ENCODE peak calls at places on chromosomes 11 and 22, in nine cellular contexts. E, Q, P, B, T, V, C, R and X are unnamed samples.

GRCh38 chr11:47672283-47672730 is 29.9 kb upstream of the MTCH2 start:
- DNase-seq in V (no peak), R (no peak), P (no peak), Q (peak), B (no peak), C (no peak), T (no peak), E (no peak), X (peak)

GRCh38 chr11:45362636-45363035 is 76.5 kb upstream of the SYT13 start:
- DNase-seq in R (no peak), E (no peak), T (no peak), P (no peak), V (no peak), C (no peak), Q (no peak), B (no peak), X (no peak)

GRCh38 chr22:26629988-26630761 is 8.4 kb downstream of the CRYBA4 start:
- DNase-seq in P (no peak), E (no peak), B (no peak), R (no peak), V (no peak), C (no peak), T (no peak), Q (no peak), X (no peak)

GRCh38 chr11:121112498-121113455 is 11.7 kb downstream of the TECTA start:
- DNase-seq in P (no peak), T (peak), Q (peak), C (peak), E (peak), V (peak), R (peak), B (peak), X (peak)

GRCh38 chr11:9726313-9727022 is 62.6 kb downstream of the SWAP70 start:
- DNase-seq in P (no peak), R (no peak), C (no peak), T (peak), E (no peak), B (no peak), Q (peak), V (no peak), X (peak)

GRCh38 chr11:44760917-44761545 is 34.3 kb downstream of the TSPAN18 start:
- DNase-seq in C (no peak), T (no peak), B (no peak), E (no peak), R (no peak), P (peak), Q (peak), V (no peak), X (peak)

GRCh38 chr11:21820176-21820575 is 372.7 kb upstream of the ANO5 start:
- DNase-seq in R (no peak), V (no peak), Q (no peak), P (no peak), E (no peak), C (no peak), B (no peak), T (no peak), X (no peak)

GRCh38 chr11:2510626-2511402 is 66.0 kb downstream of the KCNQ1 start:
- DNase-seq in E (no peak), T (no peak), R (no peak), Q (no peak), V (no peak), B (peak), C (no peak), P (peak), X (no peak)

GRCh38 chr11:14445542-14446530 is 53.8 kb downstream of the COPB1 start:
- DNase-seq in Q (peak), V (no peak), C (no peak), E (no peak), R (no peak), P (no peak), T (no peak), B (no peak), X (peak)

GRCh38 chr11:58905716-58906547 is 33.4 kb upstream of the GLYATL1 start:
- DNase-seq in T (no peak), C (no peak), B (peak), Q (peak), R (peak), E (peak), P (no peak), V (peak), X (peak)

GRCh38 chr11:58898106-58898505 is 41.2 kb upstream of the GLYATL1 start:
- DNase-seq in V (no peak), P (no peak), C (no peak), T (no peak), B (no peak), R (no peak), E (no peak), Q (peak), X (no peak)

GRCh38 chr11:58902881-58903280 is 36.4 kb upstream of the GLYATL1 start:
- DNase-seq in E (no peak), B (no peak), V (no peak), R (no peak), Q (no peak), T (no peak), C (no peak), P (no peak), X (no peak)

GRCh38 chr11:58905141-58905715 is 34.1 kb upstream of the GLYATL1 start:
- DNase-seq in P (no peak), B (no peak), R (peak), V (peak), C (no peak), T (no peak), E (peak), Q (peak), X (peak)

DNA sequence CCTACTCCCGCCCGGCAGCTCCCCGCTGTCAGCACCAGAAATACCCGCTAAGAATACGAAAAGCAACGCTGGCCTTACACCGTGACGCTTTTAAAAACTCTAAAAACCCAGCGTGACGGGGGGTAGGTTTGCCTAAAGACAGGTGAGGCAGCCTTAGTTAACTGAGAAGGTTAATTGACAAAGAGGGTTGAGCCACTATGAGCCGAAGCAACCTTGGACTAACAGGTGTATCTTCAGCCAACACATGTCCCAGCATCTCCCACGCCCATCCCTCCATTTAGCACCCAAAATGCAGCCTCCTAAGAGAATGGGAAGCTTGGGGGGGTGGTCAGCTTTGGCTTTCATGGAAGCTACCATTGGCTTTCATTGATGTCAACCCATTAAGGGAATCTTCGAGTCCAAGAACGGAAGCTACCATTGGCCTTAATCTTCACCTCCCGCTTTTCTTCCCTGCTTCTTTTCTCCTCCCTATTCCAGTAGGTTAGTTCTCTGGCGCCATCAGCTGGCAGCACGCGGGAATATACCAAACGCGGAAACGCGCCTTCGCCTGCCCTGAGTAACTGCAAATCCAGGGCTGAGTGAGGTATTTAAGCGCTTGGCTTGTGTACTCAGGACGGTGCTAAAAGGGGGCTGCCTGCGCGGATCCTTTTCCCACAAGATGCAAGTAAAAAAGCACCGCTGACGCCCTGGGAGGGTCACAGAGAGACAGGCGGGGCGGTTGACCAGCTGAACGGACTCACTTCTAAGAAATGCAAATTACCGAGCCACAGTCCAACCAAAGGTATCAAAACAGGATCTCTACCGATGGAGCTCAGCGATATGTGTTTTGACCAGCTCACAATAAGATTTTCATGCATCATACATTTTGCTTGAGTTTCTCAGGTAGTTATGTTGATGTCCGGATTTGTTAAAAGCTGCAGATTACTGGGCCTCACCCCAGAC is 38.5 kb upstream of the GLYATL1 start:
- DNase-seq in B (peak), T (peak), V (peak), Q (peak), P (no peak), R (peak), E (peak), C (peak), X (peak)
- TF ChIP-seq CTCF in B (peak), T (peak), V (peak), Q (peak), P (peak), R (no peak), E (peak), C (peak), X (peak)

DNA sequence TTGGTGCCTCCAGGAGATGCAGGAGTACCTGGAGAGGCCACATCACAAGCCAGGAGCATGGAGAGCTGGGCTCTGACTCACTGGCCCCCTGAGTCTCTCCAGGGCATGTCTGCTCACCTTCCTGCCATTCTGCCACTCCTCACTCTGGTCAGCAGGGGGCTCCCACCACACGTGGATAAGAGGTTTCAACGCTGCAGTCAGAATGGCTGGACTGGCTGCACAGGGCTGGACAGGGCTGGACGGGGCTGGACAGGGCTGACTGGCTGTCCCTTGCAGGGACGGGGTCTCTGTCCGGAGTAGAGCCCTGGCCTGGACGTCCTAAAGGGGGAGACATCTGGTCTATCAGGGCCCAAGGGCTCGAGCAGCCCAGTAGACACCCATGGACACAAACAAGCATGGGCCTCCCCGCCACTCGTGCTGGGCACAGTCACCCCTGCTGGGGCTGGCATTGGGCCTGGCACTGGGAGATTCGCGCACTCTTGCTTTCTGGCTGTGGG is 34.6 kb downstream of the CYTH4 start:
- DNase-seq in V (peak), P (peak), C (peak), R (peak), T (peak), E (peak), Q (peak), B (peak), X (peak)
- TF ChIP-seq CTCF in V (peak), P (peak), C (peak), R (peak), T (peak), E (peak), Q (peak), B (peak), X (peak)

GRCh38 chr11:115695677-115696451 is 191.6 kb upstream of the CADM1 start:
- DNase-seq in Q (no peak), P (no peak), B (no peak), E (no peak), R (no peak), T (no peak), V (no peak), C (peak), X (no peak)
- TF ChIP-seq CTCF in Q (no peak), P (no peak), B (no peak), E (no peak), R (no peak), T (no peak), V (no peak), C (no peak), X (no peak)

DNA sequence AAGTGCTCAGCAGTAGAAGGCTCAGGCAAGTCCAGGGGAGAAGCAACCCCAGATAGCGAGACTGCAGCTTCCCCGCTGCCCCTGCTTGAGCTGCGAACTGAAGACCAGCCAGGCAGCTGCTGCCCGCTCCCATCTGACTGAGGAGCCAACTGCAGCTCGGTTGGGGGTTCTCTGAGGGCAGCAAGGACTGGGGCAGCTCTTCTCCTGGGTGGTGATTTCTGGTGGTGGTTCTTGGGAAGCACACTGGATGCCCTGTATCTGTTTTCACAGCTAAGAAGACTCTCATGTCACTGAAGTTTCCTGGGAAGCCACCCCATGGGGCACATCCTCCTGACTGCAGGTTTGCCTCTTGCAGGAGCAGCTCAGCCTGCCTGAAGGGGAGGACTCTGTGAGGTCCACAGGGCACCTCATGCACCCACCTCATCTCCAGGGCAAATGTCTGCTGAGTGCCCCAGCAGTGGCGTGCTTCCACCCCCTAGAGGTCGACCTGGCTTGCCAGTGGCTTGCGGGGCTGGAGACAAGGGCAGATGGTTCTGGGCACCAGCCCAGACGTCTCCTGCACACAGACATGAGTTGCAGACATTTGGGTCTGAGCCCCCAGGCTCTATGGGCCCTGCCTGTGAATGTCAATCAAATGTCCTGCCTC is 801.1 kb downstream of the BRD1 start:
- DNase-seq in Q (no peak), C (no peak), V (no peak), P (no peak), T (no peak), B (no peak), R (peak), E (no peak), X (no peak)
- TF ChIP-seq CTCF in Q (no peak), C (no peak), V (no peak), P (peak), T (peak), B (no peak), R (peak), E (peak), X (no peak)

DNA sequence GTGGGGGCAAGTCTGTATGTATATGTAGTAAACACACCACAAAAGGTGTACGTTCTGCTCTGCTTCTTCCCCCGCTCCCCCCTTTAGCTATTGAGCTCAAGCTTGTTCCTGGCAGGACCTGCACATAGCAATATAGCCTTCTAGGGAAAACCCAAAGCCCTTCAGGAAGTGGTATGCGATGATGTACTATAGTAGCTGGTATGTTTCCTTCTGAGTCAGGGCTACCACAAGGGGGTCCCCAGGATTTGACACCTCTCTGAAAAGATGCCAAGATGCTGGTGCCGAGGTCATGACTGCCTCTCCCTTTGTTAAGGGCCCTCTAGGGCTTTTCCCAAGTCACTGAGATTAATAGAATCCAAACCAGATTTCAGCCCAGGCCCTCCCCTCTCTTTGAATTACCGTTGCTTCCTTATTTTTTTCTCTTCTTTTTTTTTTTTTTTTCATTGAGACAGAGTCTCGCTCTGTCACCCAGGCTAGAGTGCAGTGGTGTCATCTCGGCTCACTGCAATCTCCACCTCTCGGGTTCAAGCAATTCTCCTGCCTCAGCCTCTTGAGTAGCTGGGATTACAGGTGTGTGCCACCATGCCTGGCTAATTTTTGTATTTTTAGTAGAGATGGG is 268.4 kb downstream of the ETS1 start:
- DNase-seq in Q (no peak), B (no peak), V (no peak), T (peak), E (no peak), C (no peak), P (no peak), R (no peak), X (peak)
- TF ChIP-seq CTCF in Q (no peak), B (no peak), V (no peak), T (no peak), E (no peak), C (peak), P (no peak), R (no peak), X (no peak)